ENCODE peak calls at places on chromosomes 11 and 22, in eight cellular contexts. One of them, this sample, is unnamed.

GRCh38 chr11:17719940-17720795 is 797 bp downstream of the MYOD1 start:
- DNase-seq in NB4: no peak
- DNase-seq in mucosa of descending colon: no peak
- DNase-seq in amygdala: no peak
- DNase-seq in PC-9: no peak
- DNase-seq in ELF-1: peak
- DNase-seq in activated CD4-positive, alpha-beta T cell treated with anti-CD3 and anti-CD28 coated beads, Interleukin-2, amount 50 U/mL, for 48 hours: no peak
- DNase-seq in NCI-H1105: peak
- DNase-seq in this sample: peak

GRCh38 chr11:69654660-69655478 is 13.9 kb downstream of the CCND1 start:
- DNase-seq in mucosa of descending colon: peak
- DNase-seq in activated CD4-positive, alpha-beta T cell treated with anti-CD3 and anti-CD28 coated beads, Interleukin-2, amount 50 U/mL, for 48 hours: no peak
- DNase-seq in NB4: no peak
- DNase-seq in amygdala: no peak
- DNase-seq in PC-9: peak
- DNase-seq in NCI-H1105: no peak
- DNase-seq in ELF-1: peak
- DNase-seq in this sample: peak

GRCh38 chr11:66334605-66335442 is 1.4 kb downstream of the RIN1 start:
- DNase-seq in NB4: peak
- DNase-seq in mucosa of descending colon: peak
- DNase-seq in NCI-H1105: no peak
- DNase-seq in activated CD4-positive, alpha-beta T cell treated with anti-CD3 and anti-CD28 coated beads, Interleukin-2, amount 50 U/mL, for 48 hours: no peak
- DNase-seq in amygdala: no peak
- DNase-seq in PC-9: no peak
- DNase-seq in ELF-1: no peak
- DNase-seq in this sample: peak

GRCh38 chr11:94129505-94130335 is 1.1 kb downstream of the PANX1 start:
- DNase-seq in NCI-H1105: peak
- DNase-seq in NB4: no peak
- DNase-seq in amygdala: no peak
- DNase-seq in activated CD4-positive, alpha-beta T cell treated with anti-CD3 and anti-CD28 coated beads, Interleukin-2, amount 50 U/mL, for 48 hours: peak
- DNase-seq in PC-9: no peak
- DNase-seq in ELF-1: no peak
- DNase-seq in mucosa of descending colon: peak
- DNase-seq in this sample: no peak

GRCh38 chr11:118398797-118399564 is 2.4 kb upstream of the ATP5MG start:
- DNase-seq in amygdala: no peak
- DNase-seq in ELF-1: no peak
- DNase-seq in mucosa of descending colon: no peak
- DNase-seq in activated CD4-positive, alpha-beta T cell treated with anti-CD3 and anti-CD28 coated beads, Interleukin-2, amount 50 U/mL, for 48 hours: peak
- DNase-seq in NCI-H1105: no peak
- DNase-seq in NB4: no peak
- DNase-seq in PC-9: no peak
- DNase-seq in this sample: no peak

GRCh38 chr22:50581950-50582561 is 593 bp downstream of the CHKB start:
- DNase-seq in NB4: peak
- DNase-seq in NCI-H1105: no peak
- DNase-seq in activated CD4-positive, alpha-beta T cell treated with anti-CD3 and anti-CD28 coated beads, Interleukin-2, amount 50 U/mL, for 48 hours: peak
- DNase-seq in ELF-1: peak
- DNase-seq in PC-9: no peak
- DNase-seq in amygdala: no peak
- DNase-seq in mucosa of descending colon: no peak
- DNase-seq in this sample: peak

GRCh38 chr11:32310218-32310601 is 125.1 kb downstream of the WT1 start:
- DNase-seq in NB4: no peak
- DNase-seq in ELF-1: no peak
- DNase-seq in NCI-H1105: no peak
- DNase-seq in mucosa of descending colon: no peak
- DNase-seq in amygdala: no peak
- DNase-seq in PC-9: no peak
- DNase-seq in activated CD4-positive, alpha-beta T cell treated with anti-CD3 and anti-CD28 coated beads, Interleukin-2, amount 50 U/mL, for 48 hours: no peak
- DNase-seq in this sample: no peak

GRCh38 chr11:5524756-5525155 is 8.3 kb upstream of the UBQLNL start:
- DNase-seq in amygdala: no peak
- DNase-seq in activated CD4-positive, alpha-beta T cell treated with anti-CD3 and anti-CD28 coated beads, Interleukin-2, amount 50 U/mL, for 48 hours: no peak
- DNase-seq in NCI-H1105: no peak
- DNase-seq in PC-9: no peak
- DNase-seq in NB4: no peak
- DNase-seq in ELF-1: no peak
- DNase-seq in mucosa of descending colon: no peak
- DNase-seq in this sample: peak

GRCh38 chr11:120256178-120256577 is 16.2 kb downstream of the POU2F3 start:
- DNase-seq in NCI-H1105: no peak
- DNase-seq in mucosa of descending colon: no peak
- DNase-seq in NB4: no peak
- DNase-seq in amygdala: no peak
- DNase-seq in activated CD4-positive, alpha-beta T cell treated with anti-CD3 and anti-CD28 coated beads, Interleukin-2, amount 50 U/mL, for 48 hours: no peak
- DNase-seq in ELF-1: no peak
- DNase-seq in PC-9: no peak
- DNase-seq in this sample: no peak

GRCh38 chr11:84871116-84871515 is 756.0 kb downstream of the DLG2 start:
- DNase-seq in activated CD4-positive, alpha-beta T cell treated with anti-CD3 and anti-CD28 coated beads, Interleukin-2, amount 50 U/mL, for 48 hours: no peak
- DNase-seq in NB4: no peak
- DNase-seq in NCI-H1105: no peak
- DNase-seq in ELF-1: no peak
- DNase-seq in amygdala: no peak
- DNase-seq in PC-9: no peak
- DNase-seq in mucosa of descending colon: no peak
- DNase-seq in this sample: no peak

GRCh38 chr11:47378836-47379170 is 456 bp upstream of the SPI1 start:
- DNase-seq in activated CD4-positive, alpha-beta T cell treated with anti-CD3 and anti-CD28 coated beads, Interleukin-2, amount 50 U/mL, for 48 hours: no peak
- DNase-seq in mucosa of descending colon: no peak
- DNase-seq in NB4: no peak
- DNase-seq in NCI-H1105: no peak
- DNase-seq in ELF-1: no peak
- DNase-seq in amygdala: no peak
- DNase-seq in PC-9: no peak
- DNase-seq in this sample: no peak

GRCh38 chr11:46917109-46918086 is 952 bp downstream of the LRP4 start:
- DNase-seq in PC-9: no peak
- DNase-seq in mucosa of descending colon: peak
- DNase-seq in NCI-H1105: no peak
- DNase-seq in ELF-1: peak
- DNase-seq in amygdala: no peak
- DNase-seq in activated CD4-positive, alpha-beta T cell treated with anti-CD3 and anti-CD28 coated beads, Interleukin-2, amount 50 U/mL, for 48 hours: no peak
- DNase-seq in NB4: no peak
- DNase-seq in this sample: peak

GRCh38 chr22:28345304-28345703 is 334.3 kb downstream of the TTC28 start:
- DNase-seq in amygdala: no peak
- DNase-seq in ELF-1: peak
- DNase-seq in activated CD4-positive, alpha-beta T cell treated with anti-CD3 and anti-CD28 coated beads, Interleukin-2, amount 50 U/mL, for 48 hours: no peak
- DNase-seq in mucosa of descending colon: no peak
- DNase-seq in NCI-H1105: no peak
- DNase-seq in PC-9: no peak
- DNase-seq in NB4: no peak
- DNase-seq in this sample: peak

GRCh38 chr11:94400075-94400838 is 962 bp downstream of the GPR83 start:
- DNase-seq in mucosa of descending colon: no peak
- DNase-seq in activated CD4-positive, alpha-beta T cell treated with anti-CD3 and anti-CD28 coated beads, Interleukin-2, amount 50 U/mL, for 48 hours: no peak
- DNase-seq in PC-9: no peak
- DNase-seq in amygdala: no peak
- DNase-seq in NCI-H1105: peak
- DNase-seq in NB4: no peak
- DNase-seq in ELF-1: no peak
- DNase-seq in this sample: no peak

GRCh38 chr11:59756845-59757244 is 1.7 kb downstream of the STX3 start:
- DNase-seq in NCI-H1105: no peak
- DNase-seq in NB4: peak
- DNase-seq in mucosa of descending colon: peak
- DNase-seq in ELF-1: peak
- DNase-seq in amygdala: no peak
- DNase-seq in activated CD4-positive, alpha-beta T cell treated with anti-CD3 and anti-CD28 coated beads, Interleukin-2, amount 50 U/mL, for 48 hours: no peak
- DNase-seq in PC-9: peak
- DNase-seq in this sample: no peak

GRCh38 chr22:47690166-47690565 is 927.7 kb downstream of the TBC1D22A start:
- DNase-seq in PC-9: no peak
- DNase-seq in amygdala: no peak
- DNase-seq in activated CD4-positive, alpha-beta T cell treated with anti-CD3 and anti-CD28 coated beads, Interleukin-2, amount 50 U/mL, for 48 hours: no peak
- DNase-seq in mucosa of descending colon: no peak
- DNase-seq in NCI-H1105: no peak
- DNase-seq in ELF-1: no peak
- DNase-seq in NB4: no peak
- DNase-seq in this sample: no peak

GRCh38 chr22:42581762-42582716 is 28.3 kb downstream of the SERHL2 start:
- DNase-seq in activated CD4-positive, alpha-beta T cell treated with anti-CD3 and anti-CD28 coated beads, Interleukin-2, amount 50 U/mL, for 48 hours: peak
- DNase-seq in amygdala: peak
- DNase-seq in NB4: peak
- DNase-seq in NCI-H1105: peak
- DNase-seq in PC-9: peak
- DNase-seq in ELF-1: peak
- DNase-seq in mucosa of descending colon: peak
- DNase-seq in this sample: peak

GRCh38 chr22:33781396-33781795 is 138.9 kb downstream of the LARGE1 start:
- DNase-seq in NB4: no peak
- DNase-seq in mucosa of descending colon: no peak
- DNase-seq in amygdala: no peak
- DNase-seq in PC-9: no peak
- DNase-seq in activated CD4-positive, alpha-beta T cell treated with anti-CD3 and anti-CD28 coated beads, Interleukin-2, amount 50 U/mL, for 48 hours: no peak
- DNase-seq in ELF-1: peak
- DNase-seq in NCI-H1105: no peak
- DNase-seq in this sample: no peak

GRCh38 chr22:43262990-43263644 is 76.2 kb upstream of the TTLL12 start:
- DNase-seq in PC-9: peak
- DNase-seq in amygdala: no peak
- DNase-seq in ELF-1: peak
- DNase-seq in mucosa of descending colon: peak
- DNase-seq in NB4: peak
- DNase-seq in NCI-H1105: no peak
- DNase-seq in activated CD4-positive, alpha-beta T cell treated with anti-CD3 and anti-CD28 coated beads, Interleukin-2, amount 50 U/mL, for 48 hours: peak
- DNase-seq in this sample: no peak

GRCh38 chr11:129445226-129445625 is 69.6 kb downstream of the BARX2 start:
- DNase-seq in NB4: no peak
- DNase-seq in PC-9: no peak
- DNase-seq in ELF-1: no peak
- DNase-seq in activated CD4-positive, alpha-beta T cell treated with anti-CD3 and anti-CD28 coated beads, Interleukin-2, amount 50 U/mL, for 48 hours: no peak
- DNase-seq in NCI-H1105: no peak
- DNase-seq in amygdala: no peak
- DNase-seq in mucosa of descending colon: no peak
- DNase-seq in this sample: no peak

GRCh38 chr22:34850010-34850409 is 215.9 kb upstream of the ISX start:
- DNase-seq in activated CD4-positive, alpha-beta T cell treated with anti-CD3 and anti-CD28 coated beads, Interleukin-2, amount 50 U/mL, for 48 hours: no peak
- DNase-seq in NB4: no peak
- DNase-seq in NCI-H1105: no peak
- DNase-seq in mucosa of descending colon: no peak
- DNase-seq in PC-9: no peak
- DNase-seq in amygdala: no peak
- DNase-seq in ELF-1: no peak
- DNase-seq in this sample: no peak

GRCh38 chr11:61645179-61645868 is 34.9 kb upstream of the DAGLA start:
- DNase-seq in activated CD4-positive, alpha-beta T cell treated with anti-CD3 and anti-CD28 coated beads, Interleukin-2, amount 50 U/mL, for 48 hours: no peak
- DNase-seq in ELF-1: no peak
- DNase-seq in mucosa of descending colon: no peak
- DNase-seq in PC-9: no peak
- DNase-seq in amygdala: no peak
- DNase-seq in NB4: peak
- DNase-seq in NCI-H1105: no peak
- DNase-seq in this sample: no peak

GRCh38 chr11:106276859-106277436 is 199.5 kb downstream of the AASDHPPT start:
- DNase-seq in amygdala: no peak
- DNase-seq in NB4: peak
- DNase-seq in activated CD4-positive, alpha-beta T cell treated with anti-CD3 and anti-CD28 coated beads, Interleukin-2, amount 50 U/mL, for 48 hours: no peak
- DNase-seq in mucosa of descending colon: no peak
- DNase-seq in PC-9: peak
- DNase-seq in NCI-H1105: no peak
- DNase-seq in ELF-1: peak
- DNase-seq in this sample: no peak

GRCh38 chr11:112174789-112175595 is at the start of gene BCO2:
- DNase-seq in NB4: peak
- DNase-seq in amygdala: peak
- DNase-seq in PC-9: peak
- DNase-seq in NCI-H1105: peak
- DNase-seq in activated CD4-positive, alpha-beta T cell treated with anti-CD3 and anti-CD28 coated beads, Interleukin-2, amount 50 U/mL, for 48 hours: peak
- DNase-seq in mucosa of descending colon: peak
- DNase-seq in ELF-1: peak
- DNase-seq in this sample: peak

GRCh38 chr11:81644239-81644840 is 1089.3 kb downstream of the FAM181B start:
- DNase-seq in NB4: peak
- DNase-seq in activated CD4-positive, alpha-beta T cell treated with anti-CD3 and anti-CD28 coated beads, Interleukin-2, amount 50 U/mL, for 48 hours: peak
- DNase-seq in amygdala: no peak
- DNase-seq in ELF-1: peak
- DNase-seq in mucosa of descending colon: no peak
- DNase-seq in NCI-H1105: peak
- DNase-seq in PC-9: peak
- DNase-seq in this sample: peak

GRCh38 chr11:1041149-1041467 is 4.6 kb upstream of the MUC6 start:
- DNase-seq in ELF-1: no peak
- DNase-seq in amygdala: no peak
- DNase-seq in activated CD4-positive, alpha-beta T cell treated with anti-CD3 and anti-CD28 coated beads, Interleukin-2, amount 50 U/mL, for 48 hours: no peak
- DNase-seq in mucosa of descending colon: no peak
- DNase-seq in NB4: no peak
- DNase-seq in NCI-H1105: no peak
- DNase-seq in PC-9: no peak
- DNase-seq in this sample: no peak

GRCh38 chr22:27726726-27727449 is 74.7 kb downstream of the MN1 start:
- DNase-seq in ELF-1: peak
- DNase-seq in PC-9: peak
- DNase-seq in mucosa of descending colon: peak
- DNase-seq in activated CD4-positive, alpha-beta T cell treated with anti-CD3 and anti-CD28 coated beads, Interleukin-2, amount 50 U/mL, for 48 hours: no peak
- DNase-seq in NCI-H1105: no peak
- DNase-seq in NB4: peak
- DNase-seq in amygdala: no peak
- DNase-seq in this sample: peak